ENCODE peak calls at places on chromosomes 4 and X, in seven cellular contexts. M, L, Q, K, X, O and R are unnamed samples.

GRCh38 chrX:22012051-22012450 is 20.1 kb upstream of the PHEX start:
- DNase-seq in K (peak), L (no peak), X (no peak), M (no peak), Q (no peak), O (no peak), R (no peak)

GRCh38 chr4:153257151-153257620 is 52.9 kb downstream of the TRIM2 start:
- DNase-seq in L (no peak), X (no peak), M (peak), O (peak), K (peak), Q (no peak), R (peak)

GRCh38 chrX:53684415-53685192 is 1.9 kb downstream of the HUWE1 start:
- DNase-seq in L (no peak), M (no peak), O (no peak), K (peak), X (no peak), Q (no peak), R (no peak)

GRCh38 chr4:165541773-165542459 is 163.1 kb downstream of the CPE start:
- DNase-seq in X (no peak), M (no peak), O (no peak), K (no peak), Q (no peak), L (no peak), R (no peak)

GRCh38 chr4:92303621-92304027 is at the start of gene GRID2:
- DNase-seq in O (no peak), Q (no peak), L (no peak), M (peak), X (no peak), K (peak), R (peak)

GRCh38 chr4:150940123-150940522 is 75.0 kb downstream of the LRBA start:
- DNase-seq in L (no peak), O (no peak), M (no peak), Q (no peak), X (no peak), K (no peak), R (no peak)

GRCh38 chrX:130869239-130869638 is 33.8 kb downstream of the ENOX2 start:
- DNase-seq in Q (no peak), X (no peak), L (no peak), M (no peak), O (no peak), K (no peak), R (no peak)

GRCh38 chr4:3307891-3308575 is 15.2 kb downstream of the RGS12 start:
- DNase-seq in O (no peak), X (peak), M (no peak), K (no peak), L (no peak), Q (no peak), R (no peak)

GRCh38 chr4:147137280-147137679 is 191.6 kb upstream of the TTC29 start:
- DNase-seq in M (no peak), L (no peak), X (no peak), O (no peak), K (no peak), Q (no peak), R (no peak)

GRCh38 chr4:78308517-78308916 is 243.1 kb upstream of the ANXA3 start:
- DNase-seq in K (no peak), M (no peak), O (no peak), L (no peak), Q (no peak), X (no peak), R (no peak)

GRCh38 chrX:135914404-135914803 is 20.9 kb downstream of the SAGE1 start:
- DNase-seq in M (no peak), Q (no peak), X (no peak), K (no peak), O (no peak), L (no peak), R (no peak)

GRCh38 chrX:129984196-129984962 is 1.9 kb downstream of the BCORL1 start:
- DNase-seq in M (no peak), Q (peak), X (peak), L (no peak), K (peak), O (no peak), R (no peak)

GRCh38 chr4:8396762-8397406 is 43.6 kb downstream of the ACOX3 start:
- DNase-seq in O (no peak), X (no peak), K (no peak), M (no peak), L (no peak), Q (no peak), R (no peak)

GRCh38 chr4:29467044-29467717 is 1253.0 kb upstream of the PCDH7 start:
- DNase-seq in M (no peak), O (no peak), X (no peak), L (no peak), Q (no peak), K (no peak), R (no peak)

GRCh38 chr4:113684534-113685091 is 76.9 kb downstream of the CAMK2D start:
- DNase-seq in M (peak), Q (no peak), O (no peak), X (no peak), L (no peak), K (peak), R (peak)

GRCh38 chr4:10664408-10664807 is 20.2 kb downstream of the CLNK start:
- DNase-seq in Q (no peak), K (no peak), O (no peak), M (no peak), L (no peak), X (no peak), R (no peak)

GRCh38 chr4:188032583-188032982 is 37.0 kb downstream of the ZFP42 start:
- DNase-seq in O (no peak), M (no peak), L (no peak), X (no peak), K (no peak), Q (no peak), R (no peak)

GRCh38 chr4:153428816-153429592 is 37.2 kb upstream of the TMEM131L start:
- DNase-seq in K (peak), O (no peak), M (peak), X (no peak), Q (no peak), L (no peak), R (no peak)

GRCh38 chr4:5165419-5166369 is 114.4 kb downstream of the STK32B start:
- DNase-seq in Q (no peak), L (no peak), O (no peak), M (no peak), K (peak), X (no peak), R (no peak)